ENCODE peak calls at places on chromosomes 16 and 17, in five cellular contexts. P is PC-3; B is mucosa of descending colon; E is Caco-2; S is CD8-positive, alpha-beta T cell. C is an unnamed sample.

GRCh38 chr17:74677558-74678466 is 34.9 kb downstream of the CD300LF start:
- DNase-seq in S (no peak), P (peak; percentile 24), E (no peak), B (peak; percentile 15), C (no peak)

GRCh38 chr16:74830646-74831045 is 56.0 kb upstream of the FA2H start:
- DNase-seq in B (no peak), P (no peak), S (no peak), E (no peak), C (no peak)

GRCh38 chr17:8285270-8286181 is 2.9 kb upstream of the RANGRF start:
- DNase-seq in E (no peak), S (no peak), P (no peak), B (no peak), C (no peak)

GRCh38 chr17:65498831-65499230 is 62.6 kb downstream of the AXIN2 start:
- DNase-seq in B (no peak), E (no peak), S (no peak), P (no peak), C (no peak)

GRCh38 chr17:58313815-58314705 is 14.5 kb downstream of the TSPOAP1 start:
- DNase-seq in E (no peak), P (no peak), B (no peak), S (no peak), C (no peak)

GRCh38 chr17:39750131-39751015 is 12.6 kb downstream of the GRB7 start:
- DNase-seq in B (no peak), E (no peak), P (no peak), S (no peak), C (no peak)

GRCh38 chr17:27430882-27431491 is 25.3 kb upstream of the KSR1 start:
- DNase-seq in E (peak; percentile 84), S (no peak), P (peak; percentile 57), B (peak; percentile 48), C (no peak)

GRCh38 chr17:79276824-79277223 is 202.2 kb downstream of the ENGASE start:
- DNase-seq in P (no peak), S (no peak), E (no peak), B (no peak), C (no peak)

GRCh38 chr17:52678211-52678610 is 519.7 kb upstream of the CA10 start:
- DNase-seq in B (no peak), E (peak; percentile 10), P (no peak), S (no peak), C (no peak)

GRCh38 chr17:28735242-28735722 is 6.7 kb downstream of the NEK8 start:
- DNase-seq in B (no peak), P (peak; percentile 57), E (no peak), S (no peak), C (no peak)

GRCh38 chr16:75238132-75238852 is 13.1 kb downstream of the BCAR1 start:
- DNase-seq in B (no peak), S (no peak), E (no peak), P (no peak), C (peak; percentile 62)

GRCh38 chr17:61423967-61424649 is 24.5 kb downstream of the TBX2 start:
- DNase-seq in B (no peak), E (no peak), S (no peak), P (no peak), C (no peak)

GRCh38 chr17:13568746-13569739 is 32.7 kb downstream of the HS3ST3A1 start:
- DNase-seq in S (no peak), P (no peak), B (no peak), E (no peak), C (no peak)

GRCh38 chr17:49741009-49741691 is 22.8 kb downstream of the FAM117A start:
- DNase-seq in E (no peak), B (no peak), S (no peak), P (no peak), C (no peak)

GRCh38 chr16:13070268-13070667 is 168.9 kb downstream of the SHISA9 start:
- DNase-seq in B (peak; percentile 4), E (no peak), P (no peak), S (no peak), C (no peak)

GRCh38 chr17:64174686-64175456 is 44.9 kb upstream of the ERN1 start:
- DNase-seq in P (no peak), B (peak; percentile 11), E (no peak), S (no peak), C (no peak)

GRCh38 chr16:58336332-58337089 is 41.7 kb upstream of the PRSS54 start:
- DNase-seq in P (peak; percentile 87), E (peak; percentile 92), S (peak; percentile 78), B (peak; percentile 96), C (peak; percentile 23)

GRCh38 chr16:58338205-58338604 is 43.4 kb upstream of the PRSS54 start:
- DNase-seq in E (no peak), B (no peak), P (no peak), S (no peak), C (no peak)

GRCh38 chr16:58333937-58334336 is 39.1 kb upstream of the PRSS54 start:
- DNase-seq in P (no peak), B (no peak), E (peak; percentile 29), S (no peak), C (no peak)

GRCh38 chr16:58339452-58339938 is 44.7 kb upstream of the PRSS54 start:
- DNase-seq in P (peak; percentile 50), S (no peak), B (no peak), E (peak; percentile 64), C (no peak)

DNA sequence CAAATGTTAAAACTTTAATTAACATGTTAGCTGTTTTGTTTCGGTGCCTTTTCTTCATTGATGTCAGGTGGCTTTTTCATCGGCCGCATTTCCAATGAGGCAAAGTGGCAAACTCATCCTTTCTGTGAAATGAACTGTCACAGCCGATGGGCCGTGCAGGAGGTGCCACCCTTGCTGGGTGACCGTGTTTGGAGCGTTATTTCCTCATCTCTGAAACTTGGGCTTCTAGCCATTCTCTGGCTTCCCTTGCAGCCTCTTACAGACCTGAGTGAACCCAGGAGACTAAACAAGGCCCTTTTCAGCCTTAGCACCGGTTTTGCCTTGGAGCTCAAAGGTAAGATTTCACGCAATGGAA is 42.2 kb upstream of the PRSS54 start:
- DNase-seq in P (no peak), S (no peak), B (peak; percentile 11), E (no peak), C (no peak)
- H3K4me3 ChIP-seq in P (peak overlapping the region; percentile 61), S (no peak overlapping the region), B (no peak overlapping the region), E (no peak overlapping the region), C (peak overlapping the region; percentile 58)

GRCh38 chr16:2967211-2967631 is 1.9 kb upstream of the PAQR4 start:
- DNase-seq in B (no peak), P (no peak), E (no peak), S (no peak), C (no peak)
- TF ChIP-seq CTCF in B (no peak), P (no peak), E (no peak), S (no peak), C (no peak)

DNA sequence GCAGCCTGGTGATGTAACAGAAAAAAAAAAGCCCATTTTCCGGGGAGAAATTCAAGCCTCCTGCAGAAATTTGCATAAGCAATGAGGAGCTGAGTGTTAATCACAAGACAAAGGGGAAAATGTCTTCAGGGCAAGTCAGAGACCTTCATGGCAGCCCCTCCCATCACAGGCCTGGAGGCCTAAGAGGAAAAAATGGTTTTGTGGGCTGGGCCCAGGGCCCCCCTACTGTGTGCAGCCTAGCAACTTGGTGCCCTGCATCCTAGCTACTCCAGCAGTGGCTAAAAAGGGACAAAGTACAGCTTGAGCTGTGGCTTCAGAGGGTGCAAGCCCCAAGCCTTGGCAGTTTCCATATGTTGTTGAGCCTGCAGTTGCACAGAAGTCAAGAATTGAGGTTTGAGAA is 49.7 kb downstream of the AHSP start:
- DNase-seq in S (no peak), E (no peak), B (no peak), P (no peak), C (no peak)
- H3K9me3 ChIP-seq in S (peaks cover 4% of the 10 kb centered on the region), E (no peaks in the 10 kb centered on the region), B (peaks cover 21% of the 10 kb centered on the region), P (no peaks in the 10 kb centered on the region), C (peaks cover 10% of the 10 kb centered on the region)

GRCh38 chr16:86834451-86835035 is 256.2 kb downstream of the FOXL1 start:
- DNase-seq in S (no peak), P (peak; percentile 7), B (no peak), E (peak; percentile 17), C (no peak)

GRCh38 chr16:86835981-86836380 is 257.6 kb downstream of the FOXL1 start:
- DNase-seq in P (no peak), B (no peak), S (no peak), E (no peak), C (no peak)

GRCh38 chr16:86836503-86837125 is 258.3 kb downstream of the FOXL1 start:
- DNase-seq in P (peak; percentile 51), B (no peak), S (no peak), E (no peak), C (no peak)

GRCh38 chr16:86831366-86831765 is 253.0 kb downstream of the FOXL1 start:
- DNase-seq in B (no peak), P (peak; percentile 11), E (no peak), S (no peak), C (no peak)

GRCh38 chr16:86833136-86833535 is 254.8 kb downstream of the FOXL1 start:
- DNase-seq in P (no peak), E (no peak), B (no peak), S (no peak), C (no peak)
- H3K4me3 ChIP-seq in P (no peak overlapping the region), E (no peak overlapping the region), B (no peak overlapping the region), S (no peak overlapping the region), C (peak overlapping the region; percentile 54)

GRCh38 chr17:66975614-66976378 is 11.3 kb downstream of the CACNG4 start:
- DNase-seq in B (no peak), E (peak; percentile 74), S (no peak), P (peak; percentile 76), C (no peak)
- TF ChIP-seq CTCF in B (no peak), E (peak; percentile 42), S (no peak), P (peak; percentile 84), C (no peak)

GRCh38 chr16:59886021-59886420 is 1151.9 kb upstream of the GOT2 start:
- DNase-seq in E (no peak), S (no peak), P (peak; percentile 46), B (peak; percentile 5), C (no peak)

GRCh38 chr16:59892376-59892775 is 1158.3 kb upstream of the GOT2 start:
- DNase-seq in S (no peak), B (no peak), E (no peak), P (no peak), C (no peak)

GRCh38 chr16:59887856-59888255 is 1153.7 kb upstream of the GOT2 start:
- DNase-seq in E (no peak), S (no peak), P (no peak), B (no peak), C (no peak)
- H3K9me3 ChIP-seq in E (no peaks in the 10 kb centered on the region), S (no peaks in the 10 kb centered on the region), P (peaks cover 2% of the 10 kb centered on the region), B (peaks cover 52% of the 10 kb centered on the region), C (no peaks in the 10 kb centered on the region)